ENCODE peak calls at places on chromosomes 5 and 9, in five cellular contexts. G is AG09309; T is CD8-positive, alpha-beta T cell; C is mucosa of gallbladder; M is GM06990. I is an unnamed sample.

GRCh38 chr9:127876764-127877562 is 512 bp downstream of the AK1 start:
- DNase-seq in G (no peak), T (no peak), C (no peak), M (no peak), I (no peak)

GRCh38 chr5:172453986-172454354 is 355 bp downstream of the SH3PXD2B start:
- DNase-seq in G (no peak), T (no peak), C (no peak), M (peak; percentile 14), I (peak; percentile 41)

GRCh38 chr9:115551396-115551795 is 433.4 kb upstream of the TNC start:
- DNase-seq in G (peak; percentile 38), T (no peak), C (no peak), M (no peak), I (peak; percentile 26)

GRCh38 chr5:139743001-139743771 is 52.4 kb upstream of the PSD2 start:
- DNase-seq in G (no peak), T (no peak), C (no peak), M (no peak), I (no peak)

GRCh38 chr5:141686648-141687416 is 4.8 kb upstream of the ARAP3 start:
- DNase-seq in G (no peak), T (no peak), C (no peak), M (no peak), I (no peak)

GRCh38 chr9:136196465-136197371 is 8.2 kb downstream of the LHX3 start:
- DNase-seq in G (no peak), T (no peak), C (no peak), M (no peak), I (no peak)

GRCh38 chr5:131879705-131880104 is 65.8 kb downstream of the MEIKIN start:
- DNase-seq in G (no peak), T (no peak), C (no peak), M (no peak), I (no peak)

GRCh38 chr9:686381-686813 is 155.1 kb upstream of the DMRT1 start:
- DNase-seq in G (no peak), T (no peak), C (no peak), M (no peak), I (peak; percentile 48)

GRCh38 chr9:78014776-78015175 is 16.8 kb downstream of the GNAQ start:
- DNase-seq in G (no peak), T (no peak), C (no peak), M (no peak), I (no peak)

GRCh38 chr9:98846081-98846480 is 38.6 kb downstream of the GALNT12 start:
- DNase-seq in G (no peak), T (no peak), C (no peak), M (no peak), I (no peak)